ENCODE peak calls at places on chromosomes 12 and 14, in nine cellular contexts. T is dorsolateral prefrontal cortex, L is mammary epithelial cell, G is left ventricle myocardium inferior, P is lung, B is aorta, W is fibroblast of lung, H is right cardiac atrium, Q is WERI-Rb-1. R is an unnamed sample.

GRCh38 chr14:79585845-79586244 is 625.5 kb downstream of the DIO2 start:
- DNase-seq in H (no peak), P (no peak), G (no peak), Q (no peak), W (peak; percentile 85), B (no peak), T (no peak), L (no peak), R (no peak)

GRCh38 chr14:39615352-39615751 is 183.1 kb upstream of the FBXO33 start:
- DNase-seq in B (no peak), Q (no peak), G (no peak), L (no peak), W (no peak), T (no peak), H (no peak), P (no peak), R (no peak)

GRCh38 chr12:48104531-48104930 is 1.3 kb downstream of the SENP1 start:
- DNase-seq in P (no peak), L (peak; percentile 61), B (no peak), T (no peak), G (no peak), W (no peak), Q (no peak), H (no peak), R (no peak)

GRCh38 chr12:115626210-115626609 is 651.3 kb downstream of the MED13L start:
- DNase-seq in P (no peak), H (no peak), G (no peak), B (no peak), L (no peak), W (no peak), Q (no peak), T (no peak), R (no peak)

GRCh38 chr14:44564908-44565307 is 57.8 kb upstream of the FSCB start:
- DNase-seq in H (no peak), P (no peak), B (no peak), W (peak; percentile 30), T (no peak), G (no peak), L (peak; percentile 23), Q (no peak), R (no peak)

GRCh38 chr12:106960443-106960842 is 4.7 kb downstream of the TMEM263 start:
- DNase-seq in G (no peak), H (no peak), W (no peak), L (no peak), Q (no peak), P (no peak), B (no peak), T (no peak), R (no peak)

GRCh38 chr12:53078425-53079225 is 565 bp downstream of the SPRYD3 start:
- DNase-seq in H (no peak), P (no peak), L (peak; percentile 51), Q (no peak), B (no peak), T (no peak), W (peak; percentile 35), G (no peak), R (no peak)

GRCh38 chr12:105738036-105738435 is 400.7 kb downstream of the NUAK1 start:
- DNase-seq in B (peak; percentile 65), Q (no peak), W (peak; percentile 68), T (no peak), P (no peak), L (no peak), G (peak; percentile 46), H (peak; percentile 85), R (no peak)

GRCh38 chr14:82689948-82690347 is 1156.3 kb upstream of the SEL1L start:
- DNase-seq in T (no peak), W (no peak), Q (no peak), B (no peak), L (no peak), H (no peak), P (no peak), G (no peak), R (no peak)

GRCh38 chr12:57276935-57277563 is 26.1 kb upstream of the STAC3 start:
- DNase-seq in T (no peak), G (no peak), W (peak; percentile 18), B (no peak), P (no peak), H (no peak), L (peak; percentile 7), Q (no peak), R (no peak)

DNA sequence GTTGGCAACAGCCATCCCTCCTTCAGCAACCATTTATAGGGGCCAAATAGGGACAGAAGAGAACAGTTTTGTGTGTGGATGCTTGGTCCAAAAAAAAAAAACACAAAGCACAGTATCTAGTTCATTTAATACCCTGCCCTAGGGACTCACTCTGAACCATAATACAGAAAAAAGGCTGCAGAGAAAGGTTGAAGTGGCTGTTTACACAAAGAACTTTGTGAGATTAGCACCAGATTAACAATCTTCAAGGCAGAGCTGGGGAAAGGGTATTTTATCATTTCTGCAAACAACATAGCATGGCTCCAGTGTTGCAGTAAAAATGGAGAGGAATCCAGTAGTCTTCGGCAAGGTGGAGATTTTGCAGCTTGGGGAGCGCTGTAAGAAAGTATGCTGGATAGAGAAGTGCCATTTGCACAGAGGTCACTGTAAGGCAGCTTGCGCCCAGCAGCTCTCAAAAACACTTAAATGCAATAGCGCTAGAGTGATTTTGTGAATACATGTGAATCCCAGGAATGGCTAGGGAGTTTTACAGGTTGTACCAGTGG is 124.2 kb upstream of the PLEKHA5 start:
- DNase-seq in W (no peak), L (no peak), G (no peak), H (no peak), Q (no peak), P (no peak), B (no peak), T (no peak), R (no peak)
- H3K27ac ChIP-seq in W (no peak overlapping the region), L (no peak overlapping the region), G (no peak overlapping the region), H (no peak overlapping the region), Q (no peak overlapping the region), P (no peak overlapping the region), B (no peak overlapping the region), T (no peak overlapping the region), R (no peak overlapping the region)

GRCh38 chr14:103384450-103385152 is 614 bp upstream of the MARK3 start:
- DNase-seq in H (peak; percentile 57), G (peak; percentile 24), Q (no peak), P (no peak), W (no peak), T (no peak), L (no peak), B (no peak), R (no peak)

GRCh38 chr14:103378042-103378854 is 7.0 kb upstream of the MARK3 start:
- DNase-seq in Q (no peak), W (no peak), G (no peak), L (no peak), H (no peak), T (no peak), B (no peak), P (no peak), R (no peak)

GRCh38 chr14:103382375-103382774 is 2.8 kb upstream of the MARK3 start:
- DNase-seq in G (no peak), L (peak; percentile 92), T (no peak), P (no peak), W (peak; percentile 78), H (no peak), Q (no peak), B (no peak), R (no peak)

GRCh38 chr14:103377522-103378041 is 7.6 kb upstream of the MARK3 start:
- DNase-seq in G (no peak), H (no peak), P (no peak), T (no peak), W (no peak), Q (no peak), B (no peak), L (no peak), R (no peak)

DNA sequence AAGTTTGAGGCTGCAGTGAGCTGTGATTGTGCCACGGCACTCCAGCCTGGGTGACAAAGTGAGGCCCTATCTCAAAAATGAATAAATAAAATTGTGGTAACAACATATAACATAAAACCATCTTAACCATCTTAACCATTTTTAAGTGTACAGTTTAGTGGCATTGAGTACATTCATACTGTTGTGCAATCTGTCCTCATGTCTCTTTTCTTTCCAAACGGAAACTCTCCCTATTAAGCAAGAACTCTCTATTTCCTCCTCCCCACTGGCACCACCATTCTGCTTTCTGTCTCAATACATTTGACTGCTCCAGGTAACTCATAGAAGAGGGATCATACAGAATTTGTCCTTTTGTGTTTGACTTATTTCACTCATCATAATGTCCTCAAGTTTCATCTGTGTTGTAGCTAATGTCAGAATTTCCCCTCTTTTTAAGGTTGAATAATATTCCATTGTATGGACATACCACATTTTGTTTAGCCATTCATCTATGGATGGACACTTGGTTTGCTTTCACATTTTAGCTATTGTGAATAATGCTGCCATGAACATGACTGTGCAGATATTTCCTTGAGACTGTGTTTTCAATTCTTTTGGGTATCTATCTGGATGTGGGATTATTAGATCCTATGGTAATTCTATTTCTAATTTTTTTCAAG is 4.4 kb upstream of the MARK3 start:
- DNase-seq in G (no peak), Q (no peak), W (no peak), L (no peak), H (no peak), P (no peak), T (no peak), B (no peak), R (no peak)
- H3K27ac ChIP-seq in G (no peak overlapping the region), Q (no peak overlapping the region), W (no peak overlapping the region), L (no peak overlapping the region), H (no peak overlapping the region), P (no peak overlapping the region), T (no peak overlapping the region), B (no peak overlapping the region), R (no peak overlapping the region)

GRCh38 chr14:105962532-105962931 is 436.1 kb downstream of the TMEM121 start:
- DNase-seq in G (no peak), T (no peak), Q (no peak), L (no peak), H (no peak), W (no peak), P (no peak), B (no peak), R (no peak)
- H3K27ac ChIP-seq in G (no peak overlapping the region), T (no peak overlapping the region), Q (no peak overlapping the region), L (no peak overlapping the region), H (no peak overlapping the region), W (no peak overlapping the region), P (no peak overlapping the region), B (no peak overlapping the region), R (no peak overlapping the region)

GRCh38 chr14:87067061-87067460 is 925.9 kb downstream of the GALC start:
- DNase-seq in B (no peak), Q (peak; percentile 55), W (no peak), G (no peak), T (no peak), H (no peak), P (no peak), L (no peak), R (no peak)

GRCh38 chr14:87063181-87063580 is 929.8 kb downstream of the GALC start:
- DNase-seq in Q (no peak), W (no peak), T (no peak), L (peak; percentile 47), B (no peak), H (no peak), G (no peak), P (no peak), R (no peak)

GRCh38 chr14:87065366-87065765 is 927.6 kb downstream of the GALC start:
- DNase-seq in B (no peak), L (no peak), G (no peak), Q (no peak), W (no peak), P (no peak), T (no peak), H (no peak), R (no peak)

GRCh38 chr14:87067597-87067996 is 925.4 kb downstream of the GALC start:
- DNase-seq in L (no peak), T (no peak), Q (peak; percentile 64), W (no peak), G (no peak), B (no peak), P (no peak), H (no peak), R (no peak)

GRCh38 chr14:87066221-87066817 is 926.7 kb downstream of the GALC start:
- DNase-seq in P (no peak), G (no peak), T (no peak), B (no peak), W (no peak), L (peak; percentile 27), H (no peak), Q (peak; percentile 10), R (no peak)
- H3K27ac ChIP-seq in P (no peak overlapping the region), G (no peak overlapping the region), T (no peak overlapping the region), B (no peak overlapping the region), W (no peak overlapping the region), L (no peak overlapping the region), H (no peak overlapping the region), Q (no peak overlapping the region), R (no peak overlapping the region)

R was measured in caudate nucleus.